ENCODE peak calls at places on chromosomes 4 and X, in seven cellular contexts. P, F, W, B, Y, J and C are unnamed samples.
A peak's percentile ranks its signal among the peaks of the same experiment; 100 is the strongest.

GRCh38 chr4:128221556-128221955 is 66.1 kb downstream of the PGRMC2 start:
- DNase-seq in Y (no peak), P (no peak), F (no peak), B (peak; percentile 76), J (no peak), W (no peak), C (no peak)

GRCh38 chr4:7859350-7859749 is 80.3 kb downstream of the AFAP1 start:
- DNase-seq in W (no peak), P (no peak), B (no peak), F (no peak), Y (no peak), J (no peak), C (no peak)

GRCh38 chr4:116599859-116600258 is 485.5 kb downstream of the TRAM1L1 start:
- DNase-seq in B (no peak), P (no peak), Y (no peak), W (no peak), F (no peak), J (no peak), C (no peak)

GRCh38 chrX:33195698-33196097 is 15.7 kb downstream of the DMD start:
- DNase-seq in W (no peak), J (no peak), F (no peak), P (no peak), B (no peak), Y (no peak), C (no peak)

GRCh38 chr4:48939785-48940184 is 33.2 kb upstream of the OCIAD2 start:
- DNase-seq in F (no peak), W (no peak), J (no peak), B (peak; percentile 93), P (peak; percentile 91), Y (no peak), C (no peak)

GRCh38 chr4:185307136-185307950 is 88.4 kb downstream of the LRP2BP start:
- DNase-seq in B (peak; percentile 55), Y (no peak), J (no peak), F (no peak), P (peak; percentile 92), W (no peak), C (no peak)

GRCh38 chr4:105909699-105910340 is 14.5 kb downstream of the NPNT start:
- DNase-seq in W (no peak), Y (no peak), F (no peak), B (no peak), P (peak; percentile 77), J (no peak), C (no peak)

GRCh38 chrX:53494427-53494826 is 60.3 kb upstream of the HSD17B10 start:
- DNase-seq in W (no peak), F (no peak), J (no peak), P (no peak), Y (peak; percentile 11), B (no peak), C (no peak)

GRCh38 chrX:49039598-49040375 is 3.4 kb downstream of the TFE3 start:
- DNase-seq in F (peak; percentile 87), B (peak; percentile 87), W (peak; percentile 80), Y (peak; percentile 69), J (no peak), P (peak; percentile 88), C (peak; percentile 50)

GRCh38 chr4:68797048-68797447 is 18.7 kb upstream of the UGT2B10 start:
- DNase-seq in Y (no peak), B (no peak), P (no peak), F (no peak), W (no peak), J (no peak), C (no peak)

GRCh38 chr4:8472166-8472688 is 31.6 kb downstream of the TRMT44 start:
- DNase-seq in J (no peak), B (no peak), F (no peak), W (no peak), P (no peak), Y (no peak), C (no peak)

GRCh38 chrX:106898462-106898861 is 4.7 kb downstream of the RIPPLY1 start:
- DNase-seq in J (no peak), W (no peak), F (no peak), Y (no peak), P (peak; percentile 47), B (peak; percentile 23), C (peak; percentile 18)

DNA sequence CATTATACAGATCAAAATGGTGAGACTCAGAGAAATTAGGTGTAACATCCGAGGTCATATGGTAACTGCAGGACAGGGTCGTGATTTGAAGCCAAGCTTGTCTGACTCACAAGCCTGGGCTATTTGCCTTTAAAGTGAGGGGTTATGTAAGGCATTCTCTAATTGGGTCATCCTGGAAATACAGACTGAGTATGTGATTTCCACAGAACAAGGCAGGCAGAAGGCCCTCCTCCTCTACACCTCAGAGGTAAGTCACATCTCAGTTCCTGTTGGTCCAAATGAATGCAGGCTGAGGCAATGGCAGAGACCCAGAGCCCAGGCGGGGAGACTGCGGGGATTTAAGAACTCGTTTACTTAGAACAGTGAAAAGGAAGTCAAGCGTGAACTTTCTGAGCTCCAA is 153.4 kb downstream of the LDB2 start:
- DNase-seq in Y (peak; percentile 19), W (no peak), P (no peak), J (no peak), F (no peak), B (peak; percentile 82), C (no peak)
- H3K36me3 ChIP-seq in Y (no peaks in the 10 kb centered on the region), W (no peaks in the 10 kb centered on the region), P (no peaks in the 10 kb centered on the region), J (no peaks in the 10 kb centered on the region), F (no peaks in the 10 kb centered on the region), B (no peaks in the 10 kb centered on the region), C (no peaks in the 10 kb centered on the region)

GRCh38 chr4:88860594-88860993 is 163.0 kb upstream of the NAP1L5 start:
- DNase-seq in B (peak; percentile 50), F (no peak), J (no peak), W (no peak), P (no peak), Y (no peak), C (no peak)

GRCh38 chr4:88868510-88868909 is 170.9 kb upstream of the NAP1L5 start:
- DNase-seq in F (no peak), Y (no peak), P (no peak), B (no peak), W (no peak), J (no peak), C (no peak)

GRCh38 chr4:88866862-88867550 is 169.4 kb upstream of the NAP1L5 start:
- DNase-seq in P (peak; percentile 80), F (no peak), J (no peak), Y (no peak), B (no peak), W (no peak), C (no peak)

GRCh38 chr4:88865466-88865865 is 167.8 kb upstream of the NAP1L5 start:
- DNase-seq in W (no peak), P (no peak), J (no peak), Y (no peak), F (no peak), B (no peak), C (no peak)

DNA sequence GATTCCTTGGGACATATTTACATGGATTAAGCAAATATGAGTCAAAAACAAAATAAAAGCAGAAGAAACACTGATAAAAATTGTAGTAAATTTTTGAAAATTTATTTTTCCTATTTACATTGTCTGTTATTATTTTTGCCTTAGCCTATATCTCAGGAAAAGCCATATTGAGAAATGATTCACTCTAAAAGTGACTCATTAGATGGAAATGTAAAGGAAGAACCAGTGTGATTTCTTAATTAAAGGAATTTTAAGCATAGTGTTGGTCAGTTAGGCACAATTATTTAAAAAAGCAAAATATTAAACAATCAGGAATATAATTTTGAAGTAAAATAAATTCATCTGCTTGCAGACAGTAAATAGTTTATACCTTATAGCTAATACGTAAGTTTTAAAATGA is 167.4 kb upstream of the NAP1L5 start:
- DNase-seq in P (peak; percentile 14), W (no peak), F (no peak), B (no peak), J (no peak), Y (no peak), C (no peak)
- H3K27ac ChIP-seq in P (peak overlapping the region; percentile 80), W (no peak overlapping the region), F (no peak overlapping the region), B (no peak overlapping the region), J (no peak overlapping the region), Y (no peak overlapping the region), C (no peak overlapping the region)

GRCh38 chr4:156939151-156939550 is 32.4 kb downstream of the PDGFC start:
- DNase-seq in F (no peak), P (peak; percentile 56), W (no peak), B (no peak), Y (no peak), J (no peak), C (no peak)

GRCh38 chr4:156939801-156940200 is 31.8 kb downstream of the PDGFC start:
- DNase-seq in P (peak; percentile 30), J (no peak), B (no peak), Y (no peak), W (no peak), F (no peak), C (no peak)

GRCh38 chr4:156945532-156945931 is 26.1 kb downstream of the PDGFC start:
- DNase-seq in P (peak; percentile 72), Y (no peak), W (no peak), J (no peak), F (no peak), B (peak; percentile 48), C (no peak)

GRCh38 chr4:156942991-156943390 is 28.6 kb downstream of the PDGFC start:
- DNase-seq in J (no peak), W (no peak), Y (no peak), P (no peak), F (no peak), B (no peak), C (no peak)

DNA sequence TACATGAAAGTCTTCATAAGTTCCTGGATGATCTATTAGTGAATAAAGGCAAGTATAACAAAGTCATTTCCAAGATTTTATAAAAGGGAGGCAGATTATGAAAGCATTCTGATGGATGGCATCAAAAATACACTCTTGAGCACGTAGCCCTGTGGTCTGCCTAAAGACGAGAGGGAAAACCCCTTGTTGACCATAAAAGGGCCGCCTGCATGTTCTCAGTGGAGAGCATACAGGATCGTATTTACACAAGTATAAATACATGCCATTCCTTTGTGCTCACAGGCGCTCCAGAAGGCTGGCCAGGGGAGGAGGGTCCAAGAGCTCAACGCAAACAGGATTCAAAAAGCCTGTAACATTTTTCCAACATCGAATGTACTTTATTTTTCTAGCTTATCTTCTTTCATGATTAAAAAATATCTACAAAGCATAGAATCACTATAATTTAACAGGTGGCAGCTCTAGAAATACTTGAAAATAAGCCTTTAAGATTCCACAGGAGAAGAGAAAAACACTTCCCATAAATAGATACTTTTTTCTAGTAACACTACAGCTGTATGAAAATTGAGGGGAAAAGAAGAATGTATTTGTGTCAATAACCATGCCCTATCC is 29.6 kb downstream of the PDGFC start:
- DNase-seq in J (no peak), F (no peak), B (peak; percentile 95), P (peak; percentile 80), Y (no peak), W (peak; percentile 59), C (no peak)
- H3K4me1 ChIP-seq in J (no peaks in the 10 kb centered on the region), F (peaks cover 43% of the 10 kb centered on the region), B (peaks cover 58% of the 10 kb centered on the region), P (peaks cover 36% of the 10 kb centered on the region), Y (peaks cover 7% of the 10 kb centered on the region), W (peaks cover 18% of the 10 kb centered on the region), C (no peaks in the 10 kb centered on the region)

GRCh38 chr4:98518555-98519267 is 139.7 kb downstream of the TSPAN5 start:
- DNase-seq in F (no peak), J (no peak), W (no peak), B (no peak), Y (no peak), P (no peak), C (no peak)
- H3K36me3 ChIP-seq in F (no peaks in the 10 kb centered on the region), J (no peaks in the 10 kb centered on the region), W (no peaks in the 10 kb centered on the region), B (no peaks in the 10 kb centered on the region), Y (no peaks in the 10 kb centered on the region), P (no peaks in the 10 kb centered on the region), C (no peaks in the 10 kb centered on the region)